ENCODE peak calls at places on chromosomes 11 and 22, in four cellular contexts. R is choroid plexus epithelial cell, A is thoracic aorta, M is psoas muscle. D is an unnamed sample.

GRCh38 chr11:107563702-107564101 is 1.8 kb downstream of the ALKBH8 start:
- DNase-seq in A (no peak), R (peak), M (no peak), D (peak)

GRCh38 chr22:38868886-38869381 is 3.1 kb downstream of the CBX6 start:
- DNase-seq in M (peak), R (peak), A (peak), D (no peak)

GRCh38 chr11:100830978-100831732 is 144.1 kb downstream of the ARHGAP42 start:
- DNase-seq in A (no peak), M (no peak), R (peak), D (peak)

GRCh38 chr11:8732748-8733241 is 50.2 kb downstream of the RPL27A start:
- DNase-seq in A (peak), R (peak), M (peak), D (peak)

GRCh38 chr11:119403021-119403420 is 20.0 kb downstream of the THY1 start:
- DNase-seq in M (no peak), A (no peak), R (no peak), D (no peak)

GRCh38 chr11:111555255-111555654 is 14.7 kb downstream of the LAYN start:
- DNase-seq in M (no peak), A (no peak), R (peak), D (peak)

GRCh38 chr22:40377931-40378330 is 7.5 kb downstream of the SGSM3 start:
- DNase-seq in A (no peak), M (no peak), R (no peak), D (no peak)

GRCh38 chr11:33412231-33412630 is 155.1 kb downstream of the HIPK3 start:
- DNase-seq in R (no peak), A (no peak), M (no peak), D (no peak)

GRCh38 chr11:126312903-126313460 is 9.1 kb downstream of the DCPS start:
- DNase-seq in M (no peak), A (no peak), R (no peak), D (no peak)

GRCh38 chr22:50148991-50149721 is 21.4 kb upstream of the PANX2 start:
- DNase-seq in A (no peak), M (no peak), R (peak), D (no peak)

GRCh38 chr11:65506770-65507485 is 8.1 kb downstream of the MALAT1 start:
- DNase-seq in M (peak), R (peak), A (no peak), D (no peak)

GRCh38 chr11:72736452-72737069 is 15.6 kb downstream of the ARAP1 start:
- DNase-seq in R (no peak), M (peak), A (no peak), D (no peak)

GRCh38 chr22:40410272-40410671 is 39.9 kb downstream of the SGSM3 start:
- DNase-seq in R (no peak), A (no peak), M (no peak), D (no peak)

GRCh38 chr11:27882066-27882697 is 181.9 kb upstream of the BDNF start:
- DNase-seq in A (no peak), M (no peak), R (peak), D (no peak)

GRCh38 chr22:46735747-46736608 is 2.1 kb downstream of the CERK start:
- DNase-seq in R (no peak), M (peak), A (no peak), D (no peak)

GRCh38 chr22:38285015-38285414 is 12.2 kb upstream of the TMEM184B start:
- DNase-seq in A (no peak), M (no peak), R (no peak), D (no peak)

GRCh38 chr11:113632981-113633380 is 73.1 kb downstream of the TMPRSS5 start:
- DNase-seq in A (peak), R (peak), M (no peak), D (no peak)

GRCh38 chr22:43432883-43433415 is 21.1 kb downstream of the MPPED1 start:
- DNase-seq in A (no peak), M (peak), R (no peak), D (no peak)

GRCh38 chr11:17547051-17547577 is at the start of gene OTOG:
- DNase-seq in M (no peak), R (peak), A (no peak), D (no peak)

GRCh38 chr11:72389116-72389515 is 45.2 kb downstream of the CLPB start:
- DNase-seq in A (no peak), R (no peak), M (no peak), D (no peak)

GRCh38 chr22:42114721-42115120 is 15.9 kb downstream of the CYP2D6 start:
- DNase-seq in M (no peak), R (peak), A (no peak), D (no peak)

GRCh38 chr11:30326114-30326783 is 3.3 kb downstream of the ARL14EP start:
- DNase-seq in M (no peak), A (no peak), R (peak), D (no peak)

GRCh38 chr11:84541711-84542340 is 1085.3 kb downstream of the DLG2 start:
- DNase-seq in A (no peak), R (no peak), M (no peak), D (peak)

GRCh38 chr11:86769219-86769618 is 31.1 kb upstream of the PRSS23 start:
- DNase-seq in A (no peak), R (no peak), M (no peak), D (no peak)

GRCh38 chr22:24424901-24425775 is 2.3 kb upstream of the ADORA2A start:
- DNase-seq in R (no peak), M (peak), A (no peak), D (no peak)

GRCh38 chr11:22734628-22735345 is 68.4 kb downstream of the GAS2 start:
- DNase-seq in M (no peak), A (no peak), R (peak), D (no peak)

GRCh38 chr11:109085708-109086373 is 336.1 kb upstream of the C11orf87 start:
- DNase-seq in A (no peak), R (no peak), M (peak), D (peak)
- H3K4me3 ChIP-seq in A (peak), R (no peak), M (no peak), D (no peak)

GRCh38 chr11:76778874-76779273 is 4.3 kb upstream of the TSKU start:
- DNase-seq in R (no peak), M (no peak), A (no peak), D (no peak)

GRCh38 chr11:76776472-76776871 is 6.7 kb upstream of the TSKU start:
- DNase-seq in M (no peak), A (no peak), R (no peak), D (no peak)

GRCh38 chr11:76781046-76781801 is 1.9 kb upstream of the TSKU start:
- DNase-seq in A (no peak), R (no peak), M (no peak), D (no peak)

GRCh38 chr11:76777325-76777724 is 5.8 kb upstream of the TSKU start:
- DNase-seq in R (no peak), M (no peak), A (no peak), D (no peak)

DNA sequence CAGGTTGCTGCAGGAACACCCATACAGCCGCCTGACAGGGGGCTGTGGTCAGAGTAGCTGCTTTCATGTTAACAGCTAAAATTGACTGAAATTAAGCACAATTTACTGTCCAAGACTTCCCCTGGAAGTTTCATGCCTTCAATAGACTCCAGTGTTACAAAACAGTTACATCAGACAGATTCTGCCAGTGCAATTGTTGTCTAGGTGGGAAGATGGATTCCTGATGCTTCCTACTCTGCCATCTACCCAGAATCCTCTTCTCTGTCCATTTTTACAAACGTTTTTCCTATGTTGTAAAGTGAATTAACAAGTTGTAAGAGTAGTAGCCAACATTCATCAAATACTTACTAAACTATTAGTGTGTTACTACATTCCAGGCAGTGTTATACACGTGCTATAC is 5.2 kb upstream of the TSKU start:
- DNase-seq in R (no peak), A (no peak), M (no peak), D (no peak)
- TF ChIP-seq CTCF in R (no peak), A (no peak), M (no peak), D (no peak)

GRCh38 chr11:122816701-122817100 is 21.6 kb upstream of the CRTAM start:
- DNase-seq in M (no peak), A (no peak), R (no peak), D (no peak)

GRCh38 chr11:122823564-122823963 is 14.7 kb upstream of the CRTAM start:
- DNase-seq in M (no peak), R (no peak), A (no peak), D (no peak)

GRCh38 chr11:122820158-122820557 is 18.1 kb upstream of the CRTAM start:
- DNase-seq in M (no peak), A (no peak), R (no peak), D (no peak)

GRCh38 chr11:122817121-122817520 is 21.2 kb upstream of the CRTAM start:
- DNase-seq in M (no peak), A (no peak), R (no peak), D (no peak)

GRCh38 chr11:122822241-122822640 is 16.1 kb upstream of the CRTAM start:
- DNase-seq in M (no peak), R (no peak), A (no peak), D (no peak)
- H3K4me3 ChIP-seq in M (no peak), R (no peak), A (no peak), D (no peak)

DNA sequence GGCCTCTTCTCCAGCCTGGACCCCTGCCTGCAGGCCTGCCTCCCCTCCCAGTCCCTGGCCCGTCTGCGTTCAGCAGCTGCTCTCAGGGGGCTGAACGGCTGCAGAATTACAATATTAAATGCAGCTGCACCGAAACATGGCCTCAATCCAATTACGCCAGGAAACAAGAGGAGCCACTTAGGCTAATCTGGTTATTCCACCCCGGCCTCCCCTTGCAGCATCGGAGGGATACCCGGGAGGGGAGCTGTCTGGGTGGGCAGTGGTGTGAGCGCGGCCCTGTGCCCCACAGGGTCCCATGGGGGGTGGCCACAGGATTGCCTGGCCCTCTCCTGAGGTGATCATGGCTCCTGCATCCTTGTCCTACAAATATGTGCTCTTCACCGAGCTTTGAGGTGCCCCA is 42.6 kb downstream of the FLRT1 start:
- DNase-seq in M (no peak), R (no peak), A (no peak), D (no peak)
- TF ChIP-seq CTCF in M (no peak), R (no peak), A (no peak), D (no peak)

GRCh38 chr11:44361883-44362282 is 51.9 kb upstream of the ALX4 start:
- DNase-seq in M (no peak), A (no peak), R (peak), D (no peak)

GRCh38 chr11:44366741-44367140 is 56.8 kb upstream of the ALX4 start:
- DNase-seq in A (no peak), R (no peak), M (no peak), D (no peak)

GRCh38 chr11:44365616-44366015 is 55.7 kb upstream of the ALX4 start:
- DNase-seq in A (no peak), M (no peak), R (no peak), D (no peak)

GRCh38 chr11:44363116-44363515 is 53.2 kb upstream of the ALX4 start:
- DNase-seq in M (no peak), A (no peak), R (no peak), D (no peak)

GRCh38 chr11:44364596-44364995 is 54.7 kb upstream of the ALX4 start:
- DNase-seq in R (no peak), A (no peak), M (no peak), D (no peak)
- H3K4me3 ChIP-seq in R (no peak), A (no peak), M (no peak), D (no peak)

GRCh38 chr11:93571612-93572011 is 28.4 kb upstream of the SMCO4 start:
- DNase-seq in R (no peak), M (no peak), A (no peak), D (no peak)

GRCh38 chr11:93573184-93573583 is 30.0 kb upstream of the SMCO4 start:
- DNase-seq in A (no peak), R (no peak), M (no peak), D (no peak)

GRCh38 chr11:93570759-93571413 is 27.7 kb upstream of the SMCO4 start:
- DNase-seq in M (no peak), A (no peak), R (peak), D (peak)

GRCh38 chr11:93572621-93573020 is 29.4 kb upstream of the SMCO4 start:
- DNase-seq in R (no peak), M (no peak), A (no peak), D (no peak)

DNA sequence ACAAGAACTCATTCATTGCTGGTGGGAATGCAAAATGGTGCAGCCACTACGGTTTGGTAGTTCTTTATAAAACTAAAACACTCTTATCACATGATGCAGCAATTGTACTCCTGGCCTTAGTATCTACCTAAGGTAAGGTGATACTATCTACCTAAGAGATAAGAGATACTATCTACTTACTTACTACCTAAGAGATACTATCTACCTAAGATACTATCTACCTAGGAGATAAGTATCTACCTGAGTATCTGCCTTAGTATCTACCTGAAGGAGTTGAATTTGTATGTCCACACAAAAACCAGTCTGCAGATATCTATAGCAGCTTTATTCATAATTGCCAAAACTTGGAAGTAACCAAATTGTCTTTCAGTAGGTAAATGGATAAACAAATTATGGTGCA is 29.0 kb upstream of the SMCO4 start:
- DNase-seq in A (no peak), M (no peak), R (no peak), D (no peak)
- TF ChIP-seq CTCF in A (no peak), M (no peak), R (no peak), D (no peak)

GRCh38 chr11:70863186-70863585 is 389.2 kb downstream of the SHANK2 start:
- DNase-seq in M (peak), R (no peak), A (no peak), D (no peak)

GRCh38 chr11:70861534-70861933 is 390.8 kb downstream of the SHANK2 start:
- DNase-seq in R (no peak), A (no peak), M (peak), D (no peak)

GRCh38 chr11:70859180-70859579 is 393.2 kb downstream of the SHANK2 start:
- DNase-seq in A (no peak), M (no peak), R (no peak), D (no peak)

GRCh38 chr11:70862093-70862492 is 390.3 kb downstream of the SHANK2 start:
- DNase-seq in A (no peak), R (no peak), M (peak), D (no peak)

GRCh38 chr11:70860855-70861254 is 391.5 kb downstream of the SHANK2 start:
- DNase-seq in A (no peak), R (no peak), M (no peak), D (no peak)
- H3K4me3 ChIP-seq in A (no peak), R (no peak), M (no peak), D (no peak)

DNA sequence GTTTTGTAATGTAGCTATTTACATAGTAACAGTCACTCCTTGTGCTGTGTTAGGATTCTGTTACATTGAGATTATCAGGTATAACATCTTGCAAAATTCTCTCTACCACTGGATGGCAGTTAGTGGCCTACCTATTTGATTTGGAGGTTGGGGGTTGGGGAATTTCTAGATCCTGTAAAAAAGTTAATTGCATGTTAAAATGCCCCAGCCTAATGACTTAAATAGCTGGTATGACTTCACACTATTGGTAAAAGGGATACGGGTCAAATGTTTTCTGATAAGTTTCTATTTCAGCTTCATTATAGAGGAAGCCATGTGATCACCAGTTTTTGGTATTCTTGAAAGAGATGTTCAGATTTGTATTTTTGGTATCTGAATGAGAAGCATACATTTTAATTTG is 2.8 kb downstream of the GRK3 start:
- DNase-seq in R (no peak), A (no peak), M (no peak), D (no peak)
- TF ChIP-seq CTCF in R (no peak), A (no peak), M (no peak), D (no peak)

DNA sequence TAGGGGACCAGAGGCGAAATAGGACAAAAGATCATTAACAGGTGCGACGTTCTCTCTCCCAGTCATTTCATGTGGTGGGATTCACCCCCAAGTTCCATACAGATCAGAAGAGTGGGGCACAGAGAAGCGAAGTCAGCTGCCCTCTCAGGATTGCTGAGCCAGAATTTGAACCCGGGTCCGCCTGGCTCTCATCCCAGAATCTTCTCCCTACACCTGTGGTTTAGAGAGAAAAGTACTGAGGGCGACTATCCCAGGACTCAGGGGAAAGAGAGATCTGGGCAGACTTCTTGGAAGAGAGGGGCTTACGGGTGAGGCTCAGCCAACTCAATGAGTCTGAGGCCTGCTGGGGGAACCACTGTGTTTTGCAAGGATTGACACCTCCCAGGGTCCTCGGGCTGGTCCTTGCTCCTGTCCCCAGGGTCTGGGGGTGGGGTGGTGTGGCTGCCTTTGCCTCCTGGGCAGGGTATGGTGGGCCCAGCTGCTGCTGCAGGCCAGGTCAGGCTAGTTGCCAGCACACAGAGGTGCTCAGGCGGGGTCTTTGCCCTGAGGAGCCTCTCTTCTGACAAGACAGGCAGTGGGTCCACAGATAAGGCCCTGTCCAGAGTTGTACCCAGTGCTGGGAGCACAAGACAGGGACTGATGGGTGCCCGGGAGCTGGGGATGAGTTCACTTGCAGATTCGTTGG is 1.1 kb downstream of the CAPN5 start:
- DNase-seq in M (peak), R (no peak), A (no peak), D (no peak)
- H3K4me3 ChIP-seq in M (no peak), R (peak), A (peak), D (peak)

DNA sequence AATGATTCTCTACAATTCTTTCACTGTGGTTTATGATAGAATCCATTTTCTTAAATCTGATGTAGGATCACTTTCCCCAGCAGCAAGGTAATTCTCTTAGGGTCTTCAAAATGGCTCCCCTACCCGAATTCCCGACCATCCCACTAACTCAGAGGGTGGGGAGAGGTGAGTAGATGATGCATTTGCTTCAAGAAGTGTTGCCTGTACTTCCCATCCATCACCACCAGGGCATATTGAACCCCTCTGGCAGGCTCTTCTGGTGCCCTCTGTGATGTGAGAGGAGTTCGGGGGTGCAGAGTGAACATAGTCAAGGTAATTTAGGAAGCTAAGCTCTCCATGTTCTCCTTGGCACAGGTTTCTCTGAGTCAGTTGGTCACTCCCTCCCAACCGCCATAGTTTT is 52.3 kb downstream of the ZNRF3 start:
- DNase-seq in M (no peak), R (no peak), A (no peak), D (no peak)
- TF ChIP-seq CTCF in M (peak), R (peak), A (peak), D (peak)